ENCODE peak calls at places on chromosomes 3 and 15, in nine cellular contexts. E, H, V, B, M, K, J, I and G are unnamed samples.

GRCh38 chr3:73110530-73110929 is 49.1 kb downstream of the EBLN2 start:
- DNase-seq in V (no peak), K (no peak), H (no peak), J (no peak), B (no peak), M (no peak), I (no peak), E (no peak), G (no peak)

GRCh38 chr3:4977001-4977888 is 2.0 kb upstream of the BHLHE40 start:
- DNase-seq in J (peak), E (peak), B (peak), K (no peak), H (peak), I (peak), M (peak), V (peak), G (no peak)

GRCh38 chr15:29568840-29569532 is 253.3 kb downstream of the TJP1 start:
- DNase-seq in E (no peak), V (no peak), H (no peak), M (no peak), I (no peak), K (no peak), J (no peak), B (peak), G (peak)

GRCh38 chr3:16810593-16811367 is 74.0 kb upstream of the PLCL2 start:
- DNase-seq in B (no peak), V (no peak), H (no peak), E (no peak), J (no peak), M (no peak), I (no peak), K (no peak), G (no peak)

GRCh38 chr3:133014325-133014724 is 23.9 kb upstream of the TMEM108 start:
- DNase-seq in B (no peak), H (no peak), I (no peak), K (no peak), M (no peak), V (no peak), E (no peak), J (no peak), G (no peak)

GRCh38 chr3:37986479-37987314 is 3.9 kb upstream of the VILL start:
- DNase-seq in M (no peak), E (no peak), B (no peak), I (peak), J (no peak), V (no peak), H (peak), K (no peak), G (no peak)

GRCh38 chr3:53293867-53294266 is 38.0 kb upstream of the TKT start:
- DNase-seq in E (no peak), H (no peak), J (no peak), M (no peak), V (no peak), I (no peak), K (no peak), B (no peak), G (no peak)

GRCh38 chr15:81548350-81549116 is 174.5 kb upstream of the TMC3 start:
- DNase-seq in I (no peak), E (no peak), V (peak), B (no peak), M (no peak), K (no peak), J (no peak), H (no peak), G (no peak)

GRCh38 chr15:60116456-60117089 is 112.5 kb downstream of the FOXB1 start:
- DNase-seq in H (no peak), J (no peak), V (no peak), M (no peak), I (no peak), E (no peak), K (no peak), B (no peak), G (no peak)

GRCh38 chr15:78944202-78944625 is 632 bp downstream of the CTSH start:
- DNase-seq in V (no peak), M (no peak), J (no peak), I (peak), E (peak), K (no peak), H (peak), B (no peak), G (no peak)

GRCh38 chr3:14329116-14329830 is 73.1 kb upstream of the SLC6A6 start:
- DNase-seq in M (no peak), E (no peak), B (no peak), J (no peak), I (no peak), K (no peak), V (peak), H (peak), G (peak)

GRCh38 chr3:169387751-169388696 is 275.5 kb downstream of the MECOM start:
- DNase-seq in K (no peak), H (peak), B (no peak), E (peak), J (peak), I (no peak), V (no peak), M (peak), G (no peak)

GRCh38 chr3:145017959-145018358 is 1046.3 kb downstream of the DIPK2A start:
- DNase-seq in J (no peak), H (no peak), K (no peak), B (no peak), E (no peak), I (no peak), M (no peak), V (peak), G (no peak)

GRCh38 chr3:126659915-126660886 is 5.3 kb upstream of the TXNRD3 start:
- DNase-seq in E (no peak), H (no peak), M (no peak), V (no peak), K (no peak), B (peak), J (no peak), I (no peak), G (peak)

GRCh38 chr15:69744421-69745162 is 292.0 kb downstream of the RPLP1 start:
- DNase-seq in B (no peak), H (no peak), I (no peak), E (no peak), V (no peak), K (no peak), J (no peak), M (no peak), G (no peak)

GRCh38 chr3:149776170-149776569 is 16.2 kb downstream of the ANKUB1 start:
- DNase-seq in E (no peak), H (no peak), I (no peak), K (no peak), B (no peak), M (no peak), V (no peak), J (no peak), G (no peak)

GRCh38 chr3:63684081-63684480 is 31.6 kb downstream of the SNTN start:
- DNase-seq in H (no peak), M (no peak), B (no peak), I (no peak), K (no peak), V (no peak), E (no peak), J (no peak), G (no peak)

GRCh38 chr3:176971613-176972174 is 225.6 kb downstream of the TBL1XR1 start:
- DNase-seq in I (no peak), H (no peak), V (peak), K (no peak), J (no peak), B (no peak), M (no peak), E (no peak), G (no peak)

GRCh38 chr15:86522721-86523120 is 443.1 kb downstream of the AGBL1 start:
- DNase-seq in B (no peak), V (no peak), J (no peak), M (no peak), H (no peak), K (no peak), I (no peak), E (no peak), G (no peak)

GRCh38 chr15:69607101-69607500 is 154.5 kb downstream of the RPLP1 start:
- DNase-seq in K (no peak), M (no peak), V (no peak), E (no peak), H (no peak), I (no peak), B (no peak), J (no peak), G (no peak)

GRCh38 chr3:139280027-139280671 is 63.7 kb upstream of the MRPS22 start:
- DNase-seq in B (no peak), I (peak), M (no peak), J (no peak), E (no peak), V (no peak), H (no peak), K (no peak), G (no peak)

GRCh38 chr3:196998966-196999760 is 30.5 kb downstream of the MELTF start:
- DNase-seq in J (no peak), I (no peak), V (no peak), B (no peak), E (no peak), H (peak), M (no peak), K (no peak), G (no peak)

GRCh38 chr3:17634201-17634600 is 108.2 kb downstream of the TBC1D5 start:
- DNase-seq in I (no peak), E (no peak), M (no peak), J (no peak), H (no peak), K (no peak), B (no peak), V (no peak), G (no peak)

GRCh38 chr15:64774556-64775523 is 549 bp downstream of the RBPMS2 start:
- DNase-seq in E (peak), M (peak), I (no peak), J (no peak), B (no peak), V (no peak), K (no peak), H (no peak), G (peak)

GRCh38 chr3:195085356-195086130 is 185.4 kb downstream of the XXYLT1 start:
- DNase-seq in J (no peak), M (no peak), H (peak), I (no peak), E (no peak), B (no peak), K (no peak), V (no peak), G (no peak)

GRCh38 chr3:150759319-150759718 is 3.6 kb downstream of the SIAH2 start:
- DNase-seq in E (no peak), K (no peak), V (no peak), M (no peak), J (no peak), H (no peak), B (no peak), I (no peak), G (no peak)

GRCh38 chr3:139797724-139798343 is 120.1 kb upstream of the NMNAT3 start:
- DNase-seq in E (peak), J (peak), B (no peak), M (no peak), V (peak), K (no peak), I (peak), H (no peak), G (no peak)

GRCh38 chr3:144462337-144462736 is 490.7 kb downstream of the DIPK2A start:
- DNase-seq in V (no peak), I (no peak), M (no peak), E (no peak), H (no peak), B (no peak), K (no peak), J (no peak), G (no peak)

GRCh38 chr15:62578548-62578947 is 413.5 kb upstream of the C2CD4B start:
- DNase-seq in K (no peak), M (no peak), H (no peak), V (no peak), E (no peak), B (no peak), J (no peak), I (no peak), G (no peak)

GRCh38 chr3:165946360-165946759 is 109.1 kb upstream of the BCHE start:
- DNase-seq in H (no peak), V (no peak), E (no peak), B (no peak), M (no peak), K (no peak), J (no peak), I (no peak), G (no peak)

GRCh38 chr3:150870406-150870805 is 34.8 kb downstream of the MINDY4B start:
- DNase-seq in H (no peak), J (no peak), I (no peak), E (no peak), B (no peak), K (no peak), V (peak), M (no peak), G (no peak)

GRCh38 chr15:80264031-80264430 is 12.0 kb upstream of the CTXND1 start:
- DNase-seq in K (no peak), V (peak), I (no peak), J (no peak), H (no peak), E (no peak), M (no peak), B (no peak), G (no peak)

DNA sequence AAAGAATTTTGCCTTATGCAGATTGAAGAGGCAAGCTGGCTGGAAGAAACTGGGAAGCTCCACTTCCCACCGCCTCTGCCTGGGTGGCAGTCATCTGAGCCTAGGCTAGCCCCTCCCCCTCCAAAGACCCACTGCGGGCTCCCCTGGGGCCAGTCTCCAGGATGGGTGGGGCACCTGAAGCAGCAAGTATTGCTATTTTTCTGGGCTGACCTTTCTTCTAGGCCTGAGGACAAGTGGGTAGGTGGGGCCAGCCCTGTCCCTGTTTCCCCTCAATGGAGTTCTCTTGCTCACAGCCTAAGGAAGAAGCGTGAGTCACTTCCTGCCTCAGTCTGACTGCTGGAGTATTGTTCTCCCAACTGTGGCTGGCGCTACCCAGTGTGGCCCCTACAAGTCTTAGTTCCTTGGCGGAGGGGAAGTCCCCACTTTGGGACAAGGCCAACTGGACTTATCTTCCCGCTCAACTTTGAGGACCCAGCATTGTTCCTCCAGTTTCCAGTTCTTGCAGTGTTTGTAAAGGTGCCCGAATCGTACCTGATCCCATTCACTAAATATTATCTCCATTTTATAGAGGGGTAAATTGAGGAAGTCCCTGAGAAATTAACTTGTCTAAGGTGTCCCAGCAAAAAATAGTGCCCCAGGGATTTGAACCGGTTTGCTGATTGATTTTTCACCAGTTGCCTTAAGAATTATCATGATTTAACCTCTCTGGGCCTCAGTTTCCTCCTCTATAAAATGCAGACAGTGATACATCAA is 1.4 kb downstream of the FURIN start:
- DNase-seq in M (peak), H (peak), E (peak), V (peak), I (peak), B (no peak), J (peak), K (no peak), G (peak)
- TF ChIP-seq POLR2A in M (no peak), H (no peak), E (peak), V (no peak), I (peak), B (no peak), J (peak), K (peak), G (no peak)

DNA sequence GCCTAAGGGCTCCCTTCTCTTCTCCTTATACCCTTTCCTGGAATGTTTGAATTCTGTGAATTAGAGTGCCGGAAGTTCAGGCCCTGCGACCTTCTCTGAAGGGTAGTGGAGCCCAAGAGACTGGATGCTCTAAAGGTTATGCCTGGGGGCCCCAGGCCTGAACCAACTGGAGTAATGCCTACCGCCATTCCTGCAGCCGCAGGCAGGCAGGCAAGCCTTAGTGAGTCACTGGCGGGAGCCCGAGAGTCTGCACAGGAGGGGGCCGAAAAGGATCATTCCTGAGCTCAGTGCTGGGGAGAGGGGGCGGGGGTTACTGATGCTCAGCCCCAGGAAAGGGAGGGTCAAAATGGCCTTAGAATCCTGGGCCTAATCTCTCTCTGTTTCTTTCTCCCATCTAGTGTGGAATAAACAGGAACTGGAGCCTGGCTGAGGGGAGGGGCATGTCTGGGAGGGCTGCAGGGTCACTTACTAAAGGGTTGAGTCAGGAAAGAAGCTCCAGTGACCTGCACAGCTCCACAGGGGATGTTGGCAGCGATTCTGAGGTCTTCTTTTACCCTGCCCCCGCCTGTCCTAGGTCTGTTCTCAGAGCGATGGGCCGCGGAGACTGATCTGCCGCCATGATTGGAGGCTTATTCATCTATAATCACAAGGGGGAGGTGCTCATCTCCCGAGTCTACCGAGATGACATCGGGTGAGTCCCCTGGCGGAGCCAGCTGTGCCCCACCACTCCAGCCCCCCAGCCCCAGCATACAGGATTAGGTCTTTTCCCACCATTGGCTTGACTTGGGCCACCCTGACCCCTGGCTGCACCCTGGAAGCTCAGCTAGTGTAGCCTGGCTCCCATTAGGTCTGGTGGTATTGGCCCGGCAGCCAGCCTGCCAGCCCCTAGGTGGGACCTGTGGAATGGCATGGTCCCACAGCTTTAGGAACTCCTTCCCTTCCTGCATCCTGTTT is 2.0 kb downstream of the AP2M1 start:
- DNase-seq in H (peak), V (peak), B (peak), M (peak), E (peak), K (no peak), I (peak), J (peak), G (peak)
- TF ChIP-seq POLR2A in H (no peak), V (peak), B (no peak), M (no peak), E (no peak), K (no peak), I (no peak), J (no peak), G (peak)

DNA sequence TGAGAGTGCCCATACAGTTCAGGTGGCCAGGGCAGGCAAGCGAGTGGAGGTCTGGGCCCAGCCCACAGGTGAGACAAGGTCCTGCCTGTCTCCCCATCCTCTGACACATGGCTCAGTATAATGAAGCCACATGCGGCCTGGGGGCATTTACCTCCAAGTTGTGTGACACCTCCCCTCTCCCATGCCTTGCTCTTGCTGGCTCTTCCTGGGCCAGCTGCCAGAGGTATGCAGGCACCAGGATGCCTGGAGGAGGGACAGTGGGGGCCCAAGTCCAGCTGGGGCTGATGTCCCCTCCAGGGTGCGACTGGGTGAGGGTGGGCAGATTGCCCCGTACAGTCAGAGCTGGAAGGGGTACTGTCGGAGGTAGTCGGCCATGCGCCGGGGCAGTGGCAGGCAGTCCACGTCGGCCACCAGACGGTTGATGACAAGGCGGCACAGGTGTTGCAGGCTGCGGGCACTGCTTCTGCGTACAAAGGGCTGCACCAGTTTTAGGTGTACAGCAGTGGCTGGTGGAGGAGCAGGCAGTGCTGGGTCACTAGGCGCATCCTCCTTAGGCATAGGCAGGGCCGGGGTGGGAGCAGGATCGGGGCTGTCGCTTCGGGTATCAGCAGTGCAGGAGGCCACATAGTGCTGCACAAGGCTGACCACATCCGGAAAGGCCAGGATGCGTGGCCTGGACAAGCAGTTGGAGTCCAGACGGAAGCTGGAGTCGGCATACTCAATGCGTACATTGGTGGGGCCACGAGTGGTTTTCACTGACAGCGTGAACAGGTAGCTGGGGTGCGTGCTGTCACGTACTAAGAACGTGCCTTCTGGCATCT is 4.1 kb downstream of the CISH start:
- DNase-seq in J (no peak), M (peak), V (no peak), B (no peak), H (no peak), K (no peak), E (no peak), I (peak), G (no peak)
- TF ChIP-seq POLR2A in J (no peak), M (no peak), V (no peak), B (no peak), H (no peak), K (no peak), E (no peak), I (no peak), G (no peak)

GRCh38 chr3:48633743-48634142 is 1.5 kb downstream of the SLC26A6 start:
- DNase-seq in J (no peak), K (no peak), V (no peak), B (no peak), I (no peak), M (no peak), H (no peak), E (no peak), G (no peak)

GRCh38 chr3:48637305-48637704 is 2.0 kb upstream of the SLC26A6 start:
- DNase-seq in H (no peak), M (no peak), B (no peak), V (no peak), E (no peak), I (no peak), K (no peak), J (no peak), G (no peak)

GRCh38 chr3:48636149-48636548 is 888 bp upstream of the SLC26A6 start:
- DNase-seq in J (no peak), H (no peak), I (no peak), M (no peak), V (no peak), E (no peak), B (no peak), K (no peak), G (no peak)

GRCh38 chr3:48634661-48635221 is 520 bp downstream of the SLC26A6 start:
- DNase-seq in V (peak), J (peak), M (peak), H (peak), K (no peak), E (peak), B (peak), I (peak), G (peak)

GRCh38 chr3:48635222-48636021 is at the start of gene SLC26A6:
- DNase-seq in J (peak), E (peak), B (peak), I (peak), M (peak), K (peak), H (peak), V (peak), G (peak)
- TF ChIP-seq POLR2A in J (peak), E (peak), B (peak), I (peak), M (peak), K (peak), H (no peak), V (no peak), G (peak)

GRCh38 chr15:75067123-75067854 is 43.9 kb downstream of the PPCDC start:
- DNase-seq in I (peak), K (no peak), E (no peak), J (no peak), V (peak), M (no peak), H (no peak), B (no peak), G (peak)
- TF ChIP-seq POLR2A in I (no peak), K (no peak), E (no peak), J (no peak), V (no peak), M (no peak), H (no peak), B (no peak), G (no peak)